ENCODE peak calls at places on chromosome 14, in nine cellular contexts. O is CD4-positive, CD25-positive, alpha-beta regulatory T cell; R is aorta; S is Kasumi-1; Z is activated T-cell treated with anti-CD3 and anti-CD28 coated beads for 48 hours; V is NCI-H2171; E is caudate nucleus; T is HTR-8/SVneo; P is globus pallidus. M is an unnamed sample.
A peak's percentile ranks its signal among the peaks of the same experiment; 100 is the strongest.

GRCh38 chr14:102523200-102524025 is 13.8 kb upstream of the ANKRD9 start:
- DNase-seq in O (no peak), R (no peak), S (no peak), Z (no peak), V (peak; percentile 16), E (no peak), T (no peak), P (no peak), M (no peak)

GRCh38 chr14:24058260-24058950 is 6.6 kb downstream of the CARMIL3 start:
- DNase-seq in O (peak; percentile 59), R (peak; percentile 78), S (peak; percentile 77), Z (no peak), V (peak; percentile 18), E (peak; percentile 37), T (peak; percentile 67), P (peak; percentile 81), M (peak; percentile 75)

GRCh38 chr14:36738269-36738668 is 76.6 kb downstream of the PAX9 start:
- DNase-seq in O (no peak), R (no peak), S (no peak), Z (no peak), V (no peak), E (no peak), T (no peak), P (no peak), M (no peak)

GRCh38 chr14:49972840-49973239 is 80.0 kb downstream of the ARF6 start:
- DNase-seq in O (peak; percentile 59), R (no peak), S (no peak), Z (no peak), V (no peak), E (no peak), T (peak; percentile 69), P (no peak), M (no peak)

GRCh38 chr14:29741909-29742401 is 185.7 kb downstream of the PRKD1 start:
- DNase-seq in O (no peak), R (no peak), S (no peak), Z (no peak), V (no peak), E (no peak), T (no peak), P (peak; percentile 34), M (no peak)

GRCh38 chr14:78202976-78203375 is 32.8 kb downstream of the NRXN3 start:
- DNase-seq in O (no peak), R (no peak), S (no peak), Z (no peak), V (peak; percentile 39), E (no peak), T (no peak), P (no peak), M (no peak)

GRCh38 chr14:53409974-53410373 is 256.9 kb upstream of the DDHD1 start:
- DNase-seq in O (no peak), R (no peak), S (no peak), Z (no peak), V (no peak), E (no peak), T (peak; percentile 41), P (no peak), M (no peak)

GRCh38 chr14:105493921-105494605 is 3.0 kb downstream of the TEDC1 start:
- DNase-seq in O (no peak), R (peak; percentile 74), S (no peak), Z (no peak), V (peak; percentile 26), E (no peak), T (no peak), P (no peak), M (no peak)

GRCh38 chr14:77183896-77184295 is 2.3 kb downstream of the TMEM63C start:
- DNase-seq in O (no peak), R (no peak), S (no peak), Z (no peak), V (peak; percentile 86), E (no peak), T (no peak), P (no peak), M (no peak)

GRCh38 chr14:51602176-51602759 is 49.4 kb upstream of the FRMD6 start:
- DNase-seq in O (no peak), R (no peak), S (no peak), Z (no peak), V (no peak), E (no peak), T (no peak), P (no peak), M (no peak)

GRCh38 chr14:61281186-61281676 is at the start of gene TMEM30B:
- DNase-seq in O (peak; percentile 23), R (peak; percentile 80), S (no peak), Z (no peak), V (peak; percentile 56), E (no peak), T (no peak), P (no peak), M (no peak)

GRCh38 chr14:85534435-85534834 is 4.5 kb downstream of the FLRT2 start:
- DNase-seq in O (no peak), R (no peak), S (no peak), Z (no peak), V (peak; percentile 12), E (no peak), T (no peak), P (no peak), M (no peak)

GRCh38 chr14:67517083-67517482 is 16.0 kb upstream of the PLEKHH1 start:
- DNase-seq in O (no peak), R (no peak), S (no peak), Z (no peak), V (no peak), E (peak; percentile 35), T (no peak), P (peak; percentile 81), M (peak; percentile 76)

GRCh38 chr14:94041551-94042346 is 15.6 kb downstream of the OTUB2 start:
- DNase-seq in O (no peak), R (peak; percentile 75), S (no peak), Z (no peak), V (no peak), E (no peak), T (no peak), P (no peak), M (no peak)

GRCh38 chr14:92924247-92924646 is 1.3 kb downstream of the CHGA start:
- DNase-seq in O (peak; percentile 24), R (no peak), S (no peak), Z (no peak), V (no peak), E (no peak), T (no peak), P (no peak), M (no peak)

GRCh38 chr14:77682158-77682553 is 25.7 kb downstream of the ALKBH1 start:
- DNase-seq in O (no peak), R (no peak), S (no peak), Z (no peak), V (no peak), E (no peak), T (no peak), P (no peak), M (no peak)

GRCh38 chr14:59936145-59936544 is 16.2 kb downstream of the LRRC9 start:
- DNase-seq in O (no peak), R (no peak), S (no peak), Z (no peak), V (no peak), E (no peak), T (no peak), P (no peak), M (no peak)

GRCh38 chr14:74913986-74914573 is 9.0 kb downstream of the RPS6KL1 start:
- DNase-seq in O (peak; percentile 41), R (peak; percentile 30), S (peak; percentile 48), Z (no peak), V (no peak), E (peak; percentile 34), T (peak; percentile 95), P (peak; percentile 73), M (peak; percentile 66)

GRCh38 chr14:101926620-101927019 is 37.8 kb upstream of the DYNC1H1 start:
- DNase-seq in O (no peak), R (no peak), S (no peak), Z (no peak), V (no peak), E (no peak), T (no peak), P (no peak), M (no peak)

GRCh38 chr14:65423986-65424385 is 11.5 kb downstream of the FUT8 start:
- DNase-seq in O (no peak), R (no peak), S (no peak), Z (no peak), V (no peak), E (no peak), T (no peak), P (no peak), M (no peak)

GRCh38 chr14:92386165-92386564 is 63.2 kb downstream of the SLC24A4 start:
- DNase-seq in O (no peak), R (no peak), S (no peak), Z (no peak), V (no peak), E (no peak), T (no peak), P (no peak), M (no peak)

GRCh38 chr14:59870277-59871165 is at the start of gene RTN1:
- DNase-seq in O (peak; percentile 19), R (peak; percentile 92), S (peak; percentile 78), Z (peak; percentile 10), V (peak; percentile 81), E (peak; percentile 71), T (peak; percentile 77), P (peak; percentile 82), M (peak; percentile 86)

GRCh38 chr14:103501921-103502669 is 20.5 kb downstream of the CKB start:
- DNase-seq in O (no peak), R (peak; percentile 20), S (no peak), Z (no peak), V (no peak), E (no peak), T (no peak), P (no peak), M (no peak)

GRCh38 chr14:102675396-102675795 is 82.9 kb downstream of the RCOR1 start:
- DNase-seq in O (no peak), R (no peak), S (no peak), Z (no peak), V (no peak), E (no peak), T (peak; percentile 29), P (no peak), M (no peak)